ENCODE peak calls at places on chromosomes 5 and 9, in four cellular contexts. G is fibroblast of the aortic adventitia, V is NB4, E is endothelial cell. D is an unnamed sample.
A peak's percentile ranks its signal among the peaks of the same experiment; 100 is the strongest.

GRCh38 chr5:95808013-95808685 is 14.4 kb downstream of the GLRX start:
- DNase-seq in G (no peak), E (no peak), V (no peak), D (no peak)

GRCh38 chr5:407051-407450 is 35.9 kb upstream of the EXOC3 start:
- DNase-seq in V (peak; percentile 14), E (no peak), G (no peak), D (no peak)

GRCh38 chr9:21505425-21506179 is 23.5 kb upstream of the IFNE start:
- DNase-seq in E (no peak), V (no peak), G (no peak), D (no peak)

GRCh38 chr5:125597338-125597737 is 825.9 kb upstream of the GRAMD2B start:
- DNase-seq in G (peak; percentile 35), E (no peak), V (no peak), D (no peak)

GRCh38 chr9:108575286-108575685 is 280.5 kb downstream of the ACTL7B start:
- DNase-seq in G (no peak), V (no peak), E (no peak), D (no peak)

GRCh38 chr9:125106285-125106893 is 36.9 kb downstream of the SCAI start:
- DNase-seq in V (no peak), E (no peak), G (peak; percentile 91), D (no peak)

GRCh38 chr5:120564013-120564412 is 99.9 kb downstream of the PRR16 start:
- DNase-seq in E (no peak), G (no peak), V (no peak), D (no peak)

GRCh38 chr9:130532426-130532825 is 47.0 kb upstream of the FUBP3 start:
- DNase-seq in V (no peak), G (no peak), E (no peak), D (no peak)

GRCh38 chr9:99169086-99169485 is 52.7 kb downstream of the ALG2 start:
- DNase-seq in G (no peak), E (no peak), V (no peak), D (no peak)

GRCh38 chr9:98117984-98118639 is 910 bp downstream of the TRIM14 start:
- DNase-seq in V (peak; percentile 83), G (no peak), E (no peak), D (peak; percentile 7)

GRCh38 chr9:20028192-20028848 is 239.5 kb upstream of the SLC24A2 start:
- DNase-seq in V (no peak), E (no peak), G (no peak), D (no peak)

GRCh38 chr5:173315495-173316352 is 12.5 kb downstream of the STC2 start:
- DNase-seq in G (peak; percentile 60), E (no peak), V (no peak), D (no peak)

GRCh38 chr5:32319392-32319791 is 6.7 kb upstream of the MTMR12 start:
- DNase-seq in E (no peak), G (no peak), V (peak; percentile 32), D (no peak)

GRCh38 chr5:110262754-110263153 is 463.7 kb downstream of the TMEM232 start:
- DNase-seq in G (peak; percentile 69), E (no peak), V (no peak), D (no peak)

GRCh38 chr5:40853632-40854192 is 12.5 kb downstream of the CARD6 start:
- DNase-seq in E (no peak), V (no peak), G (peak; percentile 4), D (no peak)

GRCh38 chr5:143002459-143003327 is 232.5 kb downstream of the ARHGAP26 start:
- DNase-seq in G (peak; percentile 99), E (no peak), V (peak; percentile 97), D (no peak)

GRCh38 chr9:30103647-30104394 is 2280.6 kb upstream of the ACO1 start:
- DNase-seq in V (no peak), E (no peak), G (no peak), D (no peak)

GRCh38 chr9:80885894-80886293 is 803.5 kb downstream of the TLE1 start:
- DNase-seq in E (no peak), G (peak; percentile 12), V (peak; percentile 3), D (no peak)

GRCh38 chr5:176675676-176676360 is 28.5 kb downstream of the TSPAN17 start:
- DNase-seq in E (peak; percentile 54), G (peak; percentile 13), V (peak; percentile 61), D (no peak)

GRCh38 chr5:80083115-80083890 is 48.2 kb downstream of the THBS4 start:
- DNase-seq in V (peak; percentile 69), G (peak; percentile 80), E (peak; percentile 11), D (peak; percentile 15)

GRCh38 chr9:92164490-92164889 is 49.3 kb upstream of the SPTLC1 start:
- DNase-seq in E (no peak), V (no peak), G (no peak), D (no peak)

GRCh38 chr5:4531756-4532704 is 608.1 kb upstream of the ADAMTS16 start:
- DNase-seq in V (no peak), E (no peak), G (no peak), D (no peak)

GRCh38 chr5:5315068-5315835 is 107.2 kb upstream of the ICE1 start:
- DNase-seq in E (no peak), G (no peak), V (no peak), D (no peak)

GRCh38 chr5:115626444-115626823 is 598 bp upstream of the TMED7 start:
- DNase-seq in E (no peak), G (peak; percentile 65), V (no peak), D (peak; percentile 22)

GRCh38 chr5:14218897-14219573 is 75.9 kb downstream of the TRIO start:
- DNase-seq in V (no peak), E (no peak), G (no peak), D (no peak)

GRCh38 chr5:127031147-127031862 is 947 bp upstream of the MARCHF3 start:
- DNase-seq in G (no peak), E (no peak), V (peak; percentile 47), D (no peak)

GRCh38 chr9:113999256-114000062 is 78.6 kb downstream of the AMBP start:
- DNase-seq in E (no peak), G (peak; percentile 11), V (no peak), D (no peak)

GRCh38 chr9:114737118-114737517 is 55.1 kb upstream of the TEX48 start:
- DNase-seq in E (no peak), V (no peak), G (no peak), D (no peak)

GRCh38 chr5:107557051-107557658 is 113.6 kb downstream of the EFNA5 start:
- DNase-seq in G (no peak), E (no peak), V (no peak), D (no peak)

GRCh38 chr9:95670122-95670521 is 153.4 kb upstream of the PTCH1 start:
- DNase-seq in V (no peak), E (no peak), G (no peak), D (no peak)

GRCh38 chr5:169190860-169191259 is 110.1 kb downstream of the SLIT3 start:
- DNase-seq in E (no peak), V (no peak), G (peak; percentile 64), D (no peak)

GRCh38 chr9:109320734-109321448 is at the start of gene EPB41L4B:
- DNase-seq in E (peak; percentile 93), V (peak; percentile 83), G (peak; percentile 66), D (peak; percentile 48)

GRCh38 chr9:20197976-20198685 is 409.3 kb upstream of the SLC24A2 start:
- DNase-seq in E (no peak), V (no peak), G (no peak), D (no peak)

GRCh38 chr9:127119319-127119709 is 3.1 kb downstream of the ANGPTL2 start:
- DNase-seq in G (no peak), V (no peak), E (no peak), D (no peak)

DNA sequence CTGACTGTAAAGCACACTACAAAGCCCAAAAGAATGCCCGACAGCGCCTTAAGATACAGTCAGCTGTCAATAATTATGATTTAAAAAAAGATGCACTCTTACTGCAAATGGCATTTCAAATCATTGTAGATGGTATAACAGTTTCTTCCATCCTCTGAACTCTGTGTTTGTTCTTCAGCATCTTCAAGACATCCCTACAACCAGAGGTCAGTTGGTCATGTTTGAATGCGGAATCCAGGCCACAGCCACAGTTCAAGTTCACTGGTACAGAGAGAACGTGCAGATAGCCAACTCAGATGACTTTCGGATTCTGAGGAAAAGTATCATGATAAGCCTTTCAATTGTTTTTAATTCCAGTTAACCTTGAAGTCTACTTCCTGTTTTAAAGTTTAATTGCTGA is 8.7 kb upstream of the MYOT start:
- DNase-seq in G (no peak), V (peak; percentile 8), E (no peak), D (no peak)
- TF ChIP-seq CTCF in G (no peak), V (no peak), E (no peak), D (no peak)

GRCh38 chr9:28770827-28771226 is 1197.5 kb upstream of the C9orf72 start:
- DNase-seq in E (no peak), G (no peak), V (no peak), D (no peak)

GRCh38 chr9:28779240-28779639 is 1206.0 kb upstream of the C9orf72 start:
- DNase-seq in V (no peak), G (peak; percentile 44), E (no peak), D (no peak)

GRCh38 chr9:28770226-28770625 is 1196.9 kb upstream of the C9orf72 start:
- DNase-seq in E (no peak), G (no peak), V (no peak), D (no peak)

GRCh38 chr9:28774433-28775029 is 1201.2 kb upstream of the C9orf72 start:
- DNase-seq in V (peak; percentile 63), E (no peak), G (peak; percentile 46), D (no peak)
- TF ChIP-seq CTCF in V (peak; percentile 77), E (peak; percentile 76), G (peak; percentile 47), D (peak; percentile 44)

GRCh38 chr5:24749701-24750100 is 104.9 kb upstream of the CDH10 start:
- DNase-seq in G (peak; percentile 0), E (no peak), V (no peak), D (no peak)
- TF ChIP-seq CTCF in G (no peak), E (no peak), V (no peak), D (no peak)

GRCh38 chr5:59450245-59450644 is 443.3 kb downstream of the PDE4D start:
- DNase-seq in V (peak; percentile 12), E (no peak), G (no peak), D (no peak)
- TF ChIP-seq CTCF in V (peak; percentile 22), E (no peak), G (peak; percentile 28), D (peak; percentile 22)

GRCh38 chr5:51684794-51685355 is 301.6 kb downstream of the ISL1 start:
- DNase-seq in V (no peak), E (no peak), G (peak; percentile 2), D (no peak)
- TF ChIP-seq CTCF in V (no peak), E (no peak), G (no peak), D (no peak)

GRCh38 chr9:70229026-70229425 is 29.8 kb upstream of the SMC5 start:
- DNase-seq in E (no peak), G (no peak), V (no peak), D (no peak)

GRCh38 chr9:70232476-70232875 is 26.3 kb upstream of the SMC5 start:
- DNase-seq in V (no peak), E (no peak), G (no peak), D (no peak)

GRCh38 chr9:70228098-70228497 is 30.7 kb upstream of the SMC5 start:
- DNase-seq in E (no peak), G (no peak), V (no peak), D (no peak)

DNA sequence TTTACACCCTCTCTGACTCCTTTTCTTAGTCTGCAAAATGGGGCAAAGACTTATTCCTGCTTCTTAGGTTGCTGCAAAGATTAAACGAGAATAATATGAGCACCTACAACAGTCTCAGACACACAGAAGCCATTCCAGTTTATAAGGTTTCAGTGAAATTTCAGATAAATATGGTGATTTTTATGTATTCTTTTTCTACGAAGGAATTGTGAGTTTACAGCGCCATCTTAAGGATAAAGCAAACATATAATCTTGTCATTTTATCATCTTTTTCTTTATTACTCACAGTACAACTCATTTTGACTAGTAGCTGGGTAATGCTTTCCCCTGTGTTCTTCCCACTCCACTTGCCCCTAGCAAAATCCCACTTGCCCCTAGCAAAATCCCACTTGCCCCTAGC is 29.2 kb upstream of the SMC5 start:
- DNase-seq in G (peak; percentile 66), E (no peak), V (peak; percentile 3), D (no peak)
- TF ChIP-seq CTCF in G (peak; percentile 22), E (peak; percentile 50), V (no peak), D (peak; percentile 13)

D was measured in Panc1.